ENCODE peak calls at places on chromosomes 11 and 22, in five cellular contexts. P, F, B, R and I are unnamed samples.

GRCh38 chr11:26677566-26677965 is 44.3 kb downstream of the SLC5A12 start:
- DNase-seq in P (no peak), F (no peak), B (no peak), R (no peak), I (no peak)

GRCh38 chr11:130819561-130819960 is 96.7 kb downstream of the SNX19 start:
- DNase-seq in P (no peak), F (no peak), B (no peak), R (no peak), I (no peak)

GRCh38 chr11:942853-943252 is 17.2 kb downstream of the AP2A2 start:
- DNase-seq in P (no peak), F (peak), B (peak), R (no peak), I (peak)

GRCh38 chr11:111908639-111909305 is 2.8 kb downstream of the CRYAB start:
- DNase-seq in P (no peak), F (no peak), B (no peak), R (no peak), I (no peak)

GRCh38 chr11:27973851-27974536 is 134.0 kb downstream of the KIF18A start:
- DNase-seq in P (no peak), F (no peak), B (no peak), R (no peak), I (no peak)

GRCh38 chr11:6737872-6738466 is 33.8 kb downstream of the OR2AG2 start:
- DNase-seq in P (peak), F (peak), B (peak), R (peak), I (peak)

GRCh38 chr11:113505046-113505445 is 29.8 kb upstream of the DRD2 start:
- DNase-seq in P (no peak), F (no peak), B (peak), R (no peak), I (no peak)

GRCh38 chr11:129639300-129639699 is 176.3 kb upstream of the TMEM45B start:
- DNase-seq in P (no peak), F (peak), B (peak), R (peak), I (peak)

GRCh38 chr22:18068381-18068988 is 9.3 kb upstream of the PEX26 start:
- DNase-seq in P (no peak), F (no peak), B (peak), R (no peak), I (peak)

GRCh38 chr22:37425800-37426531 is 1.3 kb downstream of the ELFN2 start:
- DNase-seq in P (no peak), F (peak), B (peak), R (peak), I (no peak)

GRCh38 chr22:46537221-46537945 is at the start of gene CELSR1:
- DNase-seq in P (no peak), F (peak), B (peak), R (peak), I (peak)

GRCh38 chr11:73162196-73162740 is 20.1 kb upstream of the FCHSD2 start:
- DNase-seq in P (no peak), F (no peak), B (no peak), R (no peak), I (no peak)

GRCh38 chr22:48396091-48396784 is 1431.4 kb downstream of the BRD1 start:
- DNase-seq in P (no peak), F (no peak), B (no peak), R (no peak), I (no peak)

GRCh38 chr11:41456288-41456687 is 3.2 kb downstream of the LRRC4C start:
- DNase-seq in P (no peak), F (no peak), B (no peak), R (no peak), I (no peak)

GRCh38 chr11:12827929-12828812 is 153.9 kb downstream of the TEAD1 start:
- DNase-seq in P (peak), F (peak), B (peak), R (peak), I (peak)

GRCh38 chr22:19103881-19104821 is 18.1 kb downstream of the DGCR2 start:
- DNase-seq in P (no peak), F (peak), B (no peak), R (no peak), I (peak)

GRCh38 chr22:35629406-35630234 is 12.5 kb upstream of the MB start:
- DNase-seq in P (peak), F (peak), B (peak), R (peak), I (peak)

GRCh38 chr11:112004389-112004788 is 20.8 kb upstream of the DLAT start:
- DNase-seq in P (peak), F (no peak), B (no peak), R (no peak), I (no peak)

GRCh38 chr22:31055322-31056159 is 25.6 kb upstream of the SMTN start:
- DNase-seq in P (no peak), F (peak), B (peak), R (peak), I (peak)

GRCh38 chr22:20178075-20178921 is 27.4 kb upstream of the CCDC188 start:
- DNase-seq in P (no peak), F (no peak), B (no peak), R (no peak), I (no peak)

GRCh38 chr11:114301088-114301487 is 4.9 kb downstream of the NNMT start:
- DNase-seq in P (no peak), F (no peak), B (no peak), R (no peak), I (no peak)

GRCh38 chr11:57539342-57539741 is 1.9 kb downstream of the SMTNL1 start:
- DNase-seq in P (no peak), F (no peak), B (no peak), R (no peak), I (no peak)

GRCh38 chr11:118921929-118922744 is 3.6 kb downstream of the BCL9L start:
- DNase-seq in P (no peak), F (peak), B (peak), R (peak), I (peak)

GRCh38 chr11:88164320-88164719 is 10.9 kb downstream of the RAB38 start:
- DNase-seq in P (no peak), F (no peak), B (no peak), R (no peak), I (no peak)